ENCODE peak calls at places on chromosome 17, in seven cellular contexts. Q is mesenchymal stem cell, I is A549, K is astrocyte, Z is IMR-90, Y is PC-3, W is MM.1S. G is an unnamed sample.

GRCh38 chr17:50638572-50638850 is 3.8 kb downstream of the ABCC3 start:
- DNase-seq in Y (peak), I (peak), Z (peak), W (no peak), Q (no peak), K (no peak), G (no peak)

GRCh38 chr17:81184596-81184995 is 18.6 kb upstream of the AATK start:
- DNase-seq in Q (no peak), I (no peak), W (no peak), Z (no peak), K (no peak), Y (no peak), G (no peak)

GRCh38 chr17:35774499-35774898 is 13.8 kb downstream of the C17orf50 start:
- DNase-seq in I (no peak), Y (peak), W (no peak), Z (peak), Q (no peak), K (peak), G (no peak)

GRCh38 chr17:5115673-5116651 is at the start of gene USP6:
- DNase-seq in Y (no peak), Q (no peak), W (no peak), I (no peak), K (no peak), Z (no peak), G (no peak)

GRCh38 chr17:62819511-62820221 is 11.6 kb upstream of the MARCHF10 start:
- DNase-seq in Z (peak), I (peak), Y (peak), K (peak), Q (peak), W (no peak), G (peak)

GRCh38 chr17:73255671-73256181 is 6.0 kb downstream of the CPSF4L start:
- DNase-seq in W (peak), I (peak), Y (peak), Q (peak), K (no peak), Z (peak), G (peak)

GRCh38 chr17:17675925-17676534 is 5.2 kb upstream of the RAI1 start:
- DNase-seq in Q (peak), K (no peak), Y (peak), I (no peak), W (peak), Z (peak), G (peak)

GRCh38 chr17:60594747-60595146 is 5.2 kb upstream of the PPM1D start:
- DNase-seq in W (no peak), Q (no peak), Z (no peak), I (no peak), Y (no peak), K (no peak), G (no peak)

GRCh38 chr17:81898029-81898866 is 3.8 kb upstream of the NPB start:
- DNase-seq in Y (peak), Z (peak), I (peak), W (no peak), K (peak), Q (peak), G (no peak)

GRCh38 chr17:27906238-27906603 is 13.1 kb upstream of the LYRM9 start:
- DNase-seq in I (no peak), K (no peak), W (no peak), Q (no peak), Z (no peak), Y (no peak), G (no peak)

GRCh38 chr17:27904534-27904933 is 11.4 kb upstream of the LYRM9 start:
- DNase-seq in I (no peak), W (no peak), Y (no peak), Q (no peak), Z (no peak), K (no peak), G (no peak)

GRCh38 chr17:27905524-27906237 is 12.5 kb upstream of the LYRM9 start:
- DNase-seq in W (no peak), Y (no peak), Q (no peak), K (no peak), Z (no peak), I (no peak), G (no peak)

GRCh38 chr17:27907976-27908558 is 14.9 kb upstream of the LYRM9 start:
- DNase-seq in K (no peak), Q (no peak), Z (no peak), I (no peak), W (no peak), Y (no peak), G (no peak)

GRCh38 chr17:27906623-27907022 is 13.5 kb upstream of the LYRM9 start:
- DNase-seq in W (no peak), K (no peak), Y (no peak), I (no peak), Z (no peak), Q (no peak), G (no peak)
- H3K4me3 ChIP-seq in W (no peak), K (no peak), Y (no peak), I (no peak), Z (no peak), Q (no peak), G (no peak)

GRCh38 chr17:32274643-32275042 is 9.0 kb downstream of the RHBDL3 start:
- DNase-seq in Z (no peak), W (no peak), I (no peak), Y (no peak), K (no peak), Q (no peak), G (no peak)

GRCh38 chr17:32277284-32277683 is 11.7 kb downstream of the RHBDL3 start:
- DNase-seq in Q (peak), K (peak), W (no peak), I (no peak), Z (peak), Y (no peak), G (no peak)

GRCh38 chr17:32274101-32274500 is 8.5 kb downstream of the RHBDL3 start:
- DNase-seq in Y (no peak), Q (no peak), Z (no peak), I (no peak), K (no peak), W (no peak), G (no peak)

GRCh38 chr17:32276217-32276616 is 10.6 kb downstream of the RHBDL3 start:
- DNase-seq in Z (no peak), K (no peak), W (no peak), I (no peak), Y (no peak), Q (no peak), G (no peak)

GRCh38 chr17:32275060-32276042 is 9.7 kb downstream of the RHBDL3 start:
- DNase-seq in Y (peak), W (no peak), K (peak), I (peak), Q (peak), Z (peak), G (peak)
- H3K4me2 ChIP-seq in Y (no peak), W (no peak), K (peak), I (peak), Q (no peak), Z (no peak), G (no peak)

DNA sequence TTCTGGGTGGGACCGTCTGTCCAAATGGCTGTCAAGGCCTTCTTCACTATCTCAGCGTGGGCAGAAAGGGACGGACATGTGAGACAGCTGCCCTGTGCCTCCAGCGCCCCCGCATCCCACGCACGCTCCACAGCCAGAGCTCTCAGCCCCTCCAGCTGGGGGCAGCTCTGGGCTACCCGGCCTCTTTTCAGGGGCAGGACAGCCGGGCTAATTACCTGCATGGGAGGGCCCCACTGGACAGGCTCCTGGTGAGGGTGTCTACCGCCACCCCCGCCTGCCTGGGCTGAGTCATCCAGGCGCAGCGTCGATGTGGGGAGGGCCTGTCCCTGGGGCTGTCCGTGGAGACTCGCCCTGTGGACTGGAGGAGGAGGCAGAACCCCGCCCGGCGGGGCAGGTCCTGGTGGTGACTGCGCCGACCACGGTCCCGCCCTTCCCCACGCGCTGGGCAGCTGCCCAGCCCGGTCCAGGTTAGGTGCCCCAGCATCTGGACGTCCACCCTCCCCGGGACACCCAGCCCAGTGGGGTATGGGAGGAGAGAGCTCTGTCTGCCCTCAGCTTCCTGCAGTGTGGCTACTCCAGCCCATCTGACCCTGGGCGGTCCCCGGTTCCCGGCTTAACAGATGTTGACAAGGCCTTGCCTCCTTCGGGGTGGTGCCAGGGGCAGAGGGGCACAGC is 5.9 kb upstream of the METRNL start:
- DNase-seq in Y (peak), Z (no peak), Q (no peak), I (no peak), K (peak), W (no peak), G (peak)
- H3K4me3 ChIP-seq in Y (no peak), Z (no peak), Q (no peak), I (no peak), K (no peak), W (no peak), G (no peak)

DNA sequence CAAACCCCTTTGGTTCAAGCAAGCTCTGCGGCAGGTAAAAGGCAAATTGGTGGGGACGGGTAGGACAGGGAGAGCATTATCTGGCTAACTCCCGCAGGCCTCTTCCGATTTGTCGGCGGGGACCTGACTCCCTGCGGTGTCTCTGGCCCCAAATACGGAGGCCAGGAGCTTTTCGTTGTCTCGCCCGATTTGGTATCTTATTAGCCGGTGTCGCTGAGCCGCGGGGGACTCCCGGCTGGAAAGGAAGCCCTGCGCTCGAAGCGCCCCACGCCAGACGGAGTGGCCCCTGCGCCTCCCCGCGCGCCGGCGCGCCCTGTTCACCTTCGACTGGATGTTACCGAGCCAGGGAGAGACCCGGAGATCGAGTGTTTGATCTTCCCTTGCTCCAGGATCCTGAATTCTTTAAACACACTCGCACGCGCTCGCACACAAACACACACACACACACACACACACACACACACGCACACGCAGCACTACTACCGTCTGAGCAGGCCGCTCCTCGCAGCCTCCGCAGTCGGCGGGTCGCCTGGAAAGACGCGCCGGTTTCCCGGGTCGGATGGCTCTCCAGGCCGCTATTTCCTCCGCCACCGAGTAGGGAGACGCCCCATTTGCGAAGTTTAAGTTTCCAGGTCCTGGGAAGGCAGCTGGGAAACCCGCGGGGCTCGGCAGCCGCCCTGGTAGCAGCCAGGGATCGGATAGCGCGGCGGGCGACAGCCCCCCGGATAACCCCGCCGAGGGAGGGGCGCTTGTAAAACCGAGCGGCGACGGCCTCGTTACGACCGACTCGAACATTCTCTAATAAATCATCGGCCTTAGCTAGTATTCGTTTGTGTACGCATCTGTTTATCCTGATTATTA is 3.3 kb downstream of the PRAC1 start:
- DNase-seq in W (no peak), I (no peak), Q (peak), Y (peak), Z (no peak), K (no peak), G (no peak)
- H3K4me2 ChIP-seq in W (no peak), I (no peak), Q (peak), Y (peak), Z (no peak), K (peak), G (peak)

G was measured in mammary epithelial cell.